ENCODE peak calls at places on chromosomes 11 and 22, in five cellular contexts. R is brain microvascular endothelial cell; T is activated CD4-positive, CD25-positive, alpha-beta regulatory T cell treated with anti-CD3 and anti-CD28 coated beads, Interleukin-2, amount 50 U/mL, for 72 hours; A is Kasumi-1; K is T-helper 1 cell. O is an unnamed sample.

GRCh38 chr11:92657226-92657625 is 312.2 kb upstream of the MTNR1B start:
- DNase-seq in R (no peak), K (no peak), T (no peak), A (no peak), O (no peak)

GRCh38 chr22:41910599-41911291 is 4.1 kb downstream of the SHISA8 start:
- DNase-seq in K (peak), R (no peak), T (no peak), A (peak), O (no peak)

GRCh38 chr22:33883961-33884808 is 36.1 kb downstream of the LARGE1 start:
- DNase-seq in T (no peak), A (no peak), K (no peak), R (no peak), O (no peak)

GRCh38 chr22:36281726-36282077 is 28.8 kb downstream of the APOL1 start:
- DNase-seq in T (no peak), R (no peak), A (no peak), K (no peak), O (no peak)

GRCh38 chr22:40258463-40259046 is 80.8 kb downstream of the TNRC6B start:
- DNase-seq in R (peak), A (no peak), K (no peak), T (no peak), O (peak)

GRCh38 chr22:25374871-25375270 is 155.4 kb downstream of the CRYBB2 start:
- DNase-seq in A (no peak), K (no peak), R (no peak), T (no peak), O (no peak)

GRCh38 chr11:92211576-92212167 is 12.9 kb upstream of the FAT3 start:
- DNase-seq in T (no peak), A (no peak), K (no peak), R (peak), O (peak)

GRCh38 chr11:44950036-44950624 is 553 bp downstream of the TP53I11 start:
- DNase-seq in R (no peak), A (no peak), K (no peak), T (peak), O (no peak)

GRCh38 chr11:80521592-80521991 is 1080.8 kb upstream of the TENM4 start:
- DNase-seq in R (no peak), K (no peak), T (no peak), A (no peak), O (no peak)

GRCh38 chr11:114157476-114158050 is 98.1 kb downstream of the ZBTB16 start:
- DNase-seq in R (no peak), T (no peak), K (no peak), A (no peak), O (no peak)

GRCh38 chr11:68532719-68533369 is 72.3 kb downstream of the PPP6R3 start:
- DNase-seq in A (no peak), R (no peak), K (no peak), T (no peak), O (no peak)

GRCh38 chr22:47178339-47178738 is 415.9 kb downstream of the TBC1D22A start:
- DNase-seq in A (no peak), R (no peak), T (no peak), K (no peak), O (no peak)

GRCh38 chr22:40400173-40400572 is 29.8 kb downstream of the SGSM3 start:
- DNase-seq in R (no peak), T (no peak), A (peak), K (peak), O (no peak)

GRCh38 chr11:72684236-72684912 is 10.2 kb upstream of the PDE2A start:
- DNase-seq in R (peak), K (peak), T (peak), A (peak), O (peak)

GRCh38 chr22:39185601-39186012 is 33.1 kb upstream of the CBX7 start:
- DNase-seq in K (no peak), A (no peak), T (peak), R (no peak), O (no peak)

GRCh38 chr11:60951909-60952741 is at the start of gene SLC15A3:
- DNase-seq in A (peak), K (no peak), R (no peak), T (no peak), O (no peak)

GRCh38 chr22:42793848-42794405 is 63.1 kb downstream of the ARFGAP3 start:
- DNase-seq in R (no peak), T (no peak), K (no peak), A (no peak), O (no peak)

GRCh38 chr22:31350410-31350863 is 4.3 kb upstream of the PATZ1 start:
- DNase-seq in K (no peak), R (no peak), A (no peak), T (no peak), O (peak)

GRCh38 chr22:19872779-19873137 is 18.1 kb upstream of the GNB1L start:
- DNase-seq in T (peak), K (no peak), A (no peak), R (no peak), O (no peak)

GRCh38 chr11:22666700-22667439 is 459 bp downstream of the GAS2 start:
- DNase-seq in R (peak), T (peak), K (no peak), A (no peak), O (no peak)

GRCh38 chr22:48918585-48919186 is 909.0 kb downstream of the BRD1 start:
- DNase-seq in K (no peak), A (no peak), T (no peak), R (no peak), O (no peak)

GRCh38 chr11:19727246-19727645 is 14.6 kb downstream of the NAV2 start:
- DNase-seq in R (peak), A (no peak), K (no peak), T (no peak), O (no peak)

GRCh38 chr22:27250418-27250817 is 551.1 kb downstream of the MN1 start:
- DNase-seq in A (no peak), T (no peak), R (no peak), K (no peak), O (no peak)

GRCh38 chr22:49965291-49966040 is 4.9 kb downstream of the PIM3 start:
- DNase-seq in A (no peak), T (peak), K (peak), R (no peak), O (no peak)

GRCh38 chr11:46686886-46687810 is 13.3 kb downstream of the ARHGAP1 start:
- DNase-seq in A (no peak), R (peak), T (no peak), K (no peak), O (no peak)

GRCh38 chr11:69423611-69424385 is 57.7 kb upstream of the LINC01488 start:
- DNase-seq in T (no peak), K (no peak), A (no peak), R (no peak), O (no peak)

GRCh38 chr22:20551805-20552449 is 44.5 kb downstream of the MED15 start:
- DNase-seq in T (peak), R (no peak), K (no peak), A (no peak), O (no peak)